ENCODE peak calls at places on chromosome 2, in eight cellular contexts. X is Caco-2; R is H9; Q is body of pancreas; N is CD8-positive, alpha-beta T cell; H is tibial artery; D is heart right ventricle; T is upper lobe of right lung. O is an unnamed sample.
A peak's percentile ranks its signal among the peaks of the same experiment; 100 is the strongest.

GRCh38 chr2:214244847-214245246 is 166.0 kb upstream of the VWC2L start:
- DNase-seq in T (no peak), N (no peak), H (no peak), Q (no peak), D (no peak), R (no peak), X (no peak), O (no peak)

GRCh38 chr2:238743243-238744068 is 104.4 kb upstream of the TWIST2 start:
- DNase-seq in D (no peak), H (no peak), R (no peak), Q (no peak), N (no peak), T (no peak), X (no peak), O (no peak)

GRCh38 chr2:99488587-99488998 is 1.2 kb downstream of the REV1 start:
- DNase-seq in Q (no peak), N (no peak), R (no peak), T (no peak), H (no peak), X (peak; percentile 34), D (no peak), O (no peak)

GRCh38 chr2:31893093-31893492 is 117.7 kb downstream of the MEMO1 start:
- DNase-seq in N (no peak), X (no peak), H (no peak), T (no peak), D (no peak), R (no peak), Q (no peak), O (no peak)

GRCh38 chr2:120254178-120254577 is 1.5 kb downstream of the RALB start:
- DNase-seq in T (no peak), R (no peak), Q (no peak), X (no peak), N (no peak), H (no peak), D (no peak), O (no peak)

GRCh38 chr2:188973650-188974049 is 523 bp upstream of the COL3A1 start:
- DNase-seq in X (no peak), T (no peak), Q (no peak), R (no peak), N (no peak), H (no peak), D (no peak), O (no peak)

GRCh38 chr2:241947401-241947800 is 77.9 kb downstream of the RTP5 start:
- DNase-seq in N (no peak), D (no peak), Q (no peak), R (no peak), T (no peak), X (peak; percentile 29), H (peak; percentile 53), O (no peak)

GRCh38 chr2:131009713-131010475 is 83.4 kb downstream of the FAM168B start:
- DNase-seq in R (no peak), H (no peak), T (no peak), Q (no peak), X (no peak), D (no peak), N (no peak), O (no peak)

GRCh38 chr2:88919087-88919738 is 227.7 kb downstream of the RPIA start:
- DNase-seq in N (no peak), Q (no peak), D (no peak), H (no peak), R (no peak), X (peak; percentile 40), T (no peak), O (no peak)

GRCh38 chr2:37635359-37636208 is 35.9 kb downstream of the CDC42EP3 start:
- DNase-seq in T (peak; percentile 67), X (no peak), H (no peak), R (no peak), D (no peak), N (peak; percentile 75), Q (peak; percentile 67), O (no peak)

GRCh38 chr2:28185881-28186280 is 206.8 kb upstream of the FOSL2 start:
- DNase-seq in R (no peak), T (no peak), Q (no peak), X (no peak), H (no peak), D (no peak), N (no peak), O (no peak)

GRCh38 chr2:191645807-191646611 is 31.9 kb upstream of the NABP1 start:
- DNase-seq in R (no peak), D (no peak), X (no peak), H (no peak), Q (no peak), N (no peak), T (no peak), O (no peak)

GRCh38 chr2:208311954-208312353 is 45.9 kb downstream of the PIKFYVE start:
- DNase-seq in N (no peak), R (no peak), T (no peak), Q (no peak), H (no peak), X (no peak), D (no peak), O (no peak)

GRCh38 chr2:74461187-74462053 is 3.2 kb downstream of the WBP1 start:
- DNase-seq in H (no peak), N (no peak), D (no peak), R (peak; percentile 71), T (no peak), Q (no peak), X (peak; percentile 69), O (no peak)

GRCh38 chr2:24121469-24121868 is 1.7 kb downstream of the PFN4 start:
- DNase-seq in N (no peak), T (no peak), R (no peak), D (no peak), X (no peak), Q (no peak), H (no peak), O (no peak)

GRCh38 chr2:185942855-185943254 is 204.3 kb downstream of the FSIP2 start:
- DNase-seq in D (no peak), H (no peak), Q (no peak), R (no peak), T (no peak), X (no peak), N (no peak), O (no peak)

GRCh38 chr2:173164361-173164760 is 88.7 kb downstream of the MAP3K20 start:
- DNase-seq in X (no peak), H (no peak), T (no peak), D (no peak), Q (no peak), R (no peak), N (no peak), O (no peak)

GRCh38 chr2:65367517-65367916 is 64.9 kb downstream of the SPRED2 start:
- DNase-seq in D (no peak), H (no peak), R (no peak), X (peak; percentile 24), Q (peak; percentile 21), N (no peak), T (no peak), O (no peak)

GRCh38 chr2:65369574-65369973 is 62.8 kb downstream of the SPRED2 start:
- DNase-seq in H (no peak), X (no peak), Q (no peak), R (no peak), D (no peak), N (no peak), T (no peak), O (no peak)

GRCh38 chr2:65369980-65370379 is 62.4 kb downstream of the SPRED2 start:
- DNase-seq in X (no peak), R (no peak), D (no peak), T (no peak), H (no peak), N (no peak), Q (no peak), O (no peak)

GRCh38 chr2:65366595-65367125 is 65.7 kb downstream of the SPRED2 start:
- DNase-seq in N (no peak), X (peak; percentile 56), R (no peak), H (no peak), D (no peak), T (no peak), Q (peak; percentile 33), O (peak; percentile 23)

DNA sequence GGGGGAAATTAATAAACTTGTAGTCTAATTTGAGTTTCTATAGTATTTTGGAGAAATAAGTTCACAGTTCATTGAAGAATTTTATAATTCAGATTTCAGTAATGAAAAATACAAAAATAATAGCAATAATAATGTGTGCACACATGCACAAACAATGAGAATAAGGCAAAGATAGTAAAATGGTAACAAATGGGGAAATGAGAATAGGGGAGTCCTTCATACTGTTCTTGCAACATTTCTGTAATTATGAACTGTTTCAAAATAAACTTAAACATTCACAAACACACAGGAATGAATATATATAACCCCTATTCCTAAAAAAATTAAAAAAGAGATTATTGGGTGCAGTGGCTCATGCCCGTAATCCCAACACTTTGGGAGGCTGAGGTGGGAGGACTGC is 63.9 kb downstream of the SPRED2 start:
- DNase-seq in T (no peak), H (no peak), N (no peak), X (no peak), D (no peak), Q (no peak), R (no peak), O (no peak)
- H3K4me1 ChIP-seq in T (peaks cover 33% of the 10 kb centered on the region), H (peaks cover 44% of the 10 kb centered on the region), N (no peaks in the 10 kb centered on the region), X (peaks cover 64% of the 10 kb centered on the region), D (peaks cover 59% of the 10 kb centered on the region), Q (peaks cover 35% of the 10 kb centered on the region), R (peaks cover 5% of the 10 kb centered on the region), O (peaks cover 52% of the 10 kb centered on the region)

GRCh38 chr2:177772529-177772928 is 300.0 kb downstream of the PDE11A start:
- DNase-seq in T (no peak), Q (no peak), N (no peak), H (no peak), X (peak; percentile 33), D (no peak), R (no peak), O (no peak)
- TF ChIP-seq CTCF in T (peak; percentile 52), Q (peak; percentile 28), N (peak; percentile 73), H (peak; percentile 14), X (peak; percentile 51), D (peak; percentile 54), R (peak; percentile 71), O (peak; percentile 20)

DNA sequence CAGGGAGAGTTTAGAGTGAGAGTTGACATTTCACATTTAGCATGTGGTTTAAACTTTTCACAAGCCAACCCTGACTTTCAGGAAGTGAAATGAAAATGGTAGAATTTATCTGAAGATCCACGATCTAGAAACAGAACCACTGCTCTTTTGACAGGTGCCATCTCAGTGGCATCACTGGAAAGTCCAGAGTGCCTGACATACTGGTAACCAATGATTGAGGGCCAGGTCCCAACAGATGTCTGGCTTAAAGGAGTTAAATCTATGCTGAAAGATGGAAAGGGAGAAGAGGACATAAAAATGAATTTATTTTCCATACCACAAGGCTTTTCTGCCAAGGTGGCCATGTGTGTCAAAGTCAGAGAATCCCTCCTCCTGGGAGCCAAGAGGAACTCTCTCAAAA is 2.7 kb downstream of the IL36G start:
- DNase-seq in H (no peak), T (no peak), N (no peak), D (no peak), X (no peak), R (no peak), Q (no peak), O (no peak)
- H3K4me1 ChIP-seq in H (no peaks in the 10 kb centered on the region), T (no peaks in the 10 kb centered on the region), N (peaks cover 26% of the 10 kb centered on the region), D (no peaks in the 10 kb centered on the region), X (peaks cover 8% of the 10 kb centered on the region), R (no peaks in the 10 kb centered on the region), Q (no peaks in the 10 kb centered on the region), O (no peaks in the 10 kb centered on the region)

DNA sequence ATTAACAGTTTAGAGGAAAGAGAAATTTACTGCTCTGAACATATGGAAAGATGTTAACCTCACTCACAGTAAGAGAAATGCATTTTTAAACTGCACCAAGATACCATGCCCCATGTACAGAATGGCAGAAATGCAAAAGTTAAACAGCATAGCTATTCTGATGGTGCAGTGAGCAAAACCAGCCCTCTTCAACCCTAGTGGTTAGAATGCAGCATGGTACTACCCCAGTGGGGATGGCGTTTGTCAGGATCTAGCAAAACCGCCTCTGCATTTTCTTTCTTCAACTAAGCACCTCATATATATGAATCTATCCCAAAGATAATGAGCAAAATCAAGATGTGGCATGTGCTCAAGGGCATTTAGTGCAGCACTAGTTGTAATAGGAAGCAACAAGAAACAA is 98.0 kb downstream of the MGAT5 start:
- DNase-seq in T (no peak), R (no peak), Q (no peak), D (no peak), H (no peak), N (no peak), X (no peak), O (no peak)
- TF ChIP-seq CTCF in T (no peak), R (peak; percentile 49), Q (no peak), D (no peak), H (no peak), N (no peak), X (peak; percentile 24), O (no peak)